ENCODE peak calls at places on chromosome X, in ten cellular contexts. Q is posterior vena cava; W is activated CD4-positive, alpha-beta T cell treated with anti-CD3 and anti-CD28 coated beads, Interleukin-2, amount 10 ng/mL, durations not matched to agents 7 days and 5 days; T is fibroblast of lung; B is stimulated activated CD4-positive, alpha-beta T cell treated with anti-CD3 and anti-CD28 coated beads, Interleukin-12 subunit alpha, Interleukin-12 subunit beta, amount 100 ng/mL, for 24 hours; V is NCI-H2081; Z is left ventricle myocardium inferior; X is T-helper 2 cell; E is GM13976; O is transverse colon. C is an unnamed sample.

GRCh38 chrX:72305286-72306084 is at the start of gene CITED1:
- DNase-seq in Q (no peak), W (no peak), T (peak; percentile 2), B (no peak), V (no peak), Z (no peak), X (peak; percentile 25), E (peak; percentile 40), O (no peak), C (no peak)

GRCh38 chrX:7261672-7262332 is 113.8 kb upstream of the PUDP start:
- DNase-seq in Q (no peak), W (no peak), T (no peak), B (no peak), V (no peak), Z (no peak), X (no peak), E (peak; percentile 59), O (no peak), C (no peak)

GRCh38 chrX:20530319-20530979 is 263.7 kb upstream of the RPS6KA3 start:
- DNase-seq in Q (no peak), W (peak; percentile 56), T (peak; percentile 49), B (peak; percentile 53), V (peak; percentile 63), Z (no peak), X (peak; percentile 34), E (peak; percentile 17), O (peak; percentile 57), C (peak; percentile 42)

GRCh38 chrX:154412468-154412867 is 1.1 kb downstream of the TAFAZZIN start:
- DNase-seq in Q (no peak), W (peak; percentile 57), T (no peak), B (no peak), V (no peak), Z (no peak), X (peak; percentile 72), E (no peak), O (peak; percentile 54), C (no peak)

GRCh38 chrX:56113785-56114436 is 118.2 kb upstream of the KLF8 start:
- DNase-seq in Q (no peak), W (no peak), T (no peak), B (no peak), V (no peak), Z (no peak), X (no peak), E (no peak), O (no peak), C (no peak)

GRCh38 chrX:3680459-3680858 is 33.0 kb downstream of the PRKX start:
- DNase-seq in Q (no peak), W (no peak), T (peak; percentile 10), B (no peak), V (no peak), Z (no peak), X (no peak), E (no peak), O (no peak), C (no peak)

GRCh38 chrX:9770319-9770718 is 4.7 kb upstream of the GPR143 start:
- DNase-seq in Q (peak; percentile 8), W (no peak), T (no peak), B (no peak), V (no peak), Z (no peak), X (no peak), E (no peak), O (no peak), C (no peak)

GRCh38 chrX:18424482-18425198 is 768 bp upstream of the CDKL5 start:
- DNase-seq in Q (no peak), W (peak; percentile 15), T (peak; percentile 46), B (peak; percentile 1), V (peak; percentile 37), Z (no peak), X (peak; percentile 59), E (peak; percentile 36), O (peak; percentile 19), C (peak; percentile 10)

GRCh38 chrX:7088968-7089615 is 58.4 kb upstream of the STS start:
- DNase-seq in Q (no peak), W (peak; percentile 53), T (no peak), B (peak; percentile 2), V (peak; percentile 20), Z (no peak), X (peak; percentile 40), E (no peak), O (no peak), C (no peak)

GRCh38 chrX:12770440-12770839 is 20.8 kb upstream of the PRPS2 start:
- DNase-seq in Q (no peak), W (no peak), T (no peak), B (no peak), V (peak; percentile 32), Z (no peak), X (peak; percentile 17), E (no peak), O (no peak), C (no peak)

GRCh38 chrX:1435241-1435900 is 17.3 kb downstream of the ASMTL start:
- DNase-seq in Q (peak; percentile 55), W (peak; percentile 4), T (no peak), B (no peak), V (no peak), Z (peak; percentile 2), X (no peak), E (no peak), O (no peak), C (no peak)

GRCh38 chrX:50712777-50713176 is 101.2 kb downstream of the SHROOM4 start:
- DNase-seq in Q (no peak), W (no peak), T (no peak), B (no peak), V (no peak), Z (no peak), X (no peak), E (no peak), O (no peak), C (no peak)